ENCODE peak calls at places on chromosomes 6 and 20, in four cellular contexts. K is naive thymus-derived CD4-positive, alpha-beta T cell; C is heart left ventricle; G is kidney epithelial cell. Y is an unnamed sample. For H3K27me3, the result is how much of the 10 kb centered on the place peaks cover.

GRCh38 chr6:42260972-42261371 is 43.3 kb upstream of the MRPS10 start:
- DNase-seq in G (no peak), K (no peak), C (no peak), Y (no peak)

GRCh38 chr6:35312763-35313125 is 15.1 kb downstream of the DEF6 start:
- DNase-seq in K (no peak), G (no peak), C (no peak), Y (no peak)

GRCh38 chr6:142848156-142848555 is 96.8 kb downstream of the HIVEP2 start:
- DNase-seq in G (no peak), C (no peak), K (no peak), Y (no peak)

GRCh38 chr6:109595998-109596397 is 95.0 kb downstream of the AK9 start:
- DNase-seq in C (no peak), K (no peak), G (no peak), Y (no peak)

GRCh38 chr20:53582574-53583351 is 10.9 kb downstream of the ZNF217 start:
- DNase-seq in C (peak), K (no peak), G (peak), Y (no peak)

GRCh38 chr6:40413231-40413755 is 173.9 kb downstream of the LRFN2 start:
- DNase-seq in C (no peak), K (no peak), G (no peak), Y (no peak)

GRCh38 chr20:51020657-51021056 is 2.2 kb downstream of the KCNG1 start:
- DNase-seq in G (no peak), C (no peak), K (no peak), Y (no peak)

GRCh38 chr6:30327232-30327746 is 562 bp downstream of the TRIM39 start:
- DNase-seq in C (no peak), K (no peak), G (no peak), Y (no peak)

GRCh38 chr6:2632368-2632767 is 118.4 kb downstream of the MYLK4 start:
- DNase-seq in C (peak), K (no peak), G (no peak), Y (no peak)

DNA sequence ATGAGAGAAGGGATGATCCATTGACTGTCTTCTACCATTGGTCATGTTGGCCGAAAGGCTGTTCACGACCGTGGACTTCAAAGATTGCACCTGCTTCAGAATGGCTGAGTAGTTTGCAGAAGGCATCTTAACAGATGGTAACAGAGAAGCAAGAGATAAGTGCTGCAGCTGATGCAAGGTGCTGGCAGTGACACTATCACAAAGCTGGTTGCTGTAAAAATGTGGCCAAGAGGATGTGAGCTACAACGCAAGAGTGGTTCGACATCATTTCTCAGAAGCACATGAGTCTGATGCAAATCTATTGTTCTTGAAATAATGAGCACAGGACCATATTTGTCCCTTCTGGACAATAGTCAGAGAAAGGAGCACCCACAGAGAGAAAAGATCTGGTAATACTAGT is 27.0 kb upstream of the ANKEF1 start:
- DNase-seq in C (no peak), K (no peak), G (no peak), Y (no peak)
- H3K27me3 ChIP-seq in C (under half), K (under half), G (under half), Y (under half)

DNA sequence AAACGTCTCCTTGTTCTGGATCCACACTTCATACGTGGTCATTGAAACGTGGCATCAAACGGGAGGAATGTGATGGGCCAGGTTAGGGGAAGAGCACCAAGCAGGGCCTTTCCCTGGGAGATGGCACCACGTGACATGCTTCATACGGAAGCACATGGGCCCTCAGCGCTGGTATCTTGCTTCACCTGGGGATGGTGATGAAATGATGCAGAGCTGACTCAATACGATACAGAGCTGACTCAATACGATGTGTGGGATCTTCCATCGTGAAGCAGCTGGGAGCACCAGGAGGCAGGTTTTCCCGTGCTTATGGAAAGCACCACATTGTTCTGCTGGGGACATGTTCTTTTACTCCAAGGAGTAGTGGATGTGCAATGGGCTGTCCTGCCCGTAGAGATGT is 22.5 kb upstream of the TAGAP start:
- DNase-seq in K (no peak), C (no peak), G (no peak), Y (no peak)
- H3K27me3 ChIP-seq in K (under half), C (under half), G (under half), Y (under half)

GRCh38 chr20:37920679-37921322 is 17.9 kb downstream of the VSTM2L start:
- DNase-seq in C (no peak), K (no peak), G (no peak), Y (no peak)

GRCh38 chr20:37918035-37918434 is 15.1 kb downstream of the VSTM2L start:
- DNase-seq in C (no peak), K (no peak), G (no peak), Y (no peak)

GRCh38 chr20:37921341-37921929 is 18.5 kb downstream of the VSTM2L start:
- DNase-seq in C (no peak), K (no peak), G (no peak), Y (no peak)

GRCh38 chr20:37920270-37920669 is 17.3 kb downstream of the VSTM2L start:
- DNase-seq in K (no peak), G (no peak), C (no peak), Y (no peak)

DNA sequence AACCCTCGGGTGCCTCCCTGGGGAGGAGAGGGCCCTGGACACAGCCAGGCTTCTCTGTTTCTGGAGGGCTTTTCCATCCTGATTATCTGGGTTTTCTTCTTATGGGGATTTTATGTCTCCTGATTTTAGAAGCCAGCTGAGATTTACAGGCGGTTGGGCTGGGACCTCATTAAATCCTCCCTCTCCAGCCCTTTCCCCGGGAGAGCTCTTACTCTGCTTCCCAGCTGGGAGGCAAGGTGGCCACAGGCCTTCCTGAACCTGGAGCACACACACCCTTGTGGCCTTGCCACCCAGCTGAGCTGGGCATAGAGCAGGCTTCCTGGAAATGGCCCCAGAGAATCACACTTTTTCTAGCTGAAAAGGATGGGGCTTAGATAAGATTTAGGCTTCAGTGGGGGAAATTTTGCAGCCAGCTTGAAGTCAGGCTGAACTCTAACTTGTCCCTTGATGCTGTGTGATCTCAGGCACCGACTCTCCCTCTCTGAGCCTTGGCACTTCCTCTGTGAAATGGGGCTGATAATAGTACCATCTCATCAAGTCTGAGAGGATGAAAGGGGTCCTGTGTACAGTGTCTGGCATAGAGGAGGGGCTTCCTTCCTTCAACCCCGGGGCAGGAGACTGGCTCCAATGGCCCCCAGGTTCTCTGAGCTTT is 16.6 kb downstream of the VSTM2L start:
- DNase-seq in K (no peak), G (no peak), C (no peak), Y (no peak)
- H3K27me3 ChIP-seq in K (under half), G (half or more), C (under half), Y (under half)

GRCh38 chr20:62978559-62978938 is 26.0 kb downstream of the SLC17A9 start:
- DNase-seq in K (no peak), G (no peak), C (no peak), Y (no peak)
- H3K27me3 ChIP-seq in K (under half), G (half or more), C (half or more), Y (under half)

GRCh38 chr6:12748815-12749521 is 32.4 kb downstream of the PHACTR1 start:
- DNase-seq in K (no peak), G (no peak), C (no peak), Y (no peak)
- H3K27me3 ChIP-seq in K (under half), G (under half), C (under half), Y (under half)